ENCODE peak calls at places on chromosomes 1 and 21, in five cellular contexts. I is HS-5, D is thoracic aorta, E is AML-193, X is suprapubic skin. F is an unnamed sample.

GRCh38 chr1:27522148-27522859 is 32.3 kb upstream of the WASF2 start:
- DNase-seq in E (no peak), I (no peak), X (peak), D (no peak), F (no peak)

GRCh38 chr1:44270666-44271628 is 57.7 kb downstream of the DMAP1 start:
- DNase-seq in X (no peak), D (no peak), E (no peak), I (no peak), F (no peak)

GRCh38 chr1:55707196-55707595 is 492.0 kb upstream of the USP24 start:
- DNase-seq in D (no peak), X (no peak), E (no peak), I (no peak), F (no peak)

GRCh38 chr1:206725053-206725963 is 40.6 kb downstream of the MAPKAPK2 start:
- DNase-seq in X (peak), E (peak), D (no peak), I (no peak), F (peak)

GRCh38 chr1:210455840-210456603 is 127.3 kb downstream of the HHAT start:
- DNase-seq in X (no peak), E (no peak), I (no peak), D (no peak), F (no peak)

GRCh38 chr1:41498809-41499208 is 14.3 kb upstream of the EDN2 start:
- DNase-seq in D (peak), I (no peak), E (no peak), X (peak), F (no peak)

GRCh38 chr1:229596961-229597699 is 28.8 kb downstream of the TAF5L start:
- DNase-seq in D (peak), X (no peak), I (no peak), E (no peak), F (no peak)

GRCh38 chr21:45318556-45319341 is 31.1 kb upstream of the POFUT2 start:
- DNase-seq in X (peak), D (no peak), I (no peak), E (no peak), F (no peak)

GRCh38 chr1:220877348-220878095 is 1.7 kb upstream of the HLX start:
- DNase-seq in E (no peak), D (no peak), I (no peak), X (no peak), F (peak)

GRCh38 chr1:41622402-41622801 is 137.9 kb upstream of the EDN2 start:
- DNase-seq in I (no peak), E (no peak), X (no peak), D (no peak), F (no peak)

GRCh38 chr1:200493344-200493743 is 83.5 kb upstream of the ZNF281 start:
- DNase-seq in E (no peak), D (no peak), I (no peak), X (no peak), F (no peak)

GRCh38 chr1:55310517-55310927 is 95.4 kb upstream of the USP24 start:
- DNase-seq in X (no peak), I (peak), E (no peak), D (peak), F (no peak)

GRCh38 chr21:42114646-42115045 is 43.5 kb downstream of the UMODL1 start:
- DNase-seq in I (no peak), E (no peak), D (no peak), X (no peak), F (no peak)

GRCh38 chr1:157992813-157993178 is 649 bp upstream of the KIRREL1 start:
- DNase-seq in E (no peak), I (no peak), D (no peak), X (no peak), F (no peak)